ENCODE peak calls at places on chromosomes 16 and 17, in eight cellular contexts. G is GM23248, Q is neural progenitor cell, O is GM23338, I is MM.1S, W is PC-3, X is SK-N-SH, D is HCT116. P is an unnamed sample.
A peak's percentile ranks its signal among the peaks of the same experiment; 100 is the strongest.

GRCh38 chr16:22923491-22923890 is 109.5 kb downstream of the HS3ST2 start:
- DNase-seq in X (no peak), G (no peak), I (no peak), W (no peak), D (no peak), O (no peak), Q (no peak), P (no peak)

GRCh38 chr17:59611503-59611902 is 8.2 kb upstream of the CLTC start:
- DNase-seq in D (no peak), Q (no peak), O (no peak), I (no peak), G (no peak), X (no peak), W (no peak), P (no peak)

GRCh38 chr16:74650966-74651567 is 15.6 kb downstream of the RFWD3 start:
- DNase-seq in O (peak; percentile 53), I (no peak), G (peak; percentile 27), D (peak; percentile 2), Q (peak; percentile 9), W (peak; percentile 17), X (peak; percentile 31), P (peak; percentile 26)

GRCh38 chr17:77548967-77549366 is 408.2 kb downstream of the SEC14L1 start:
- DNase-seq in G (no peak), D (no peak), Q (no peak), I (no peak), X (no peak), W (no peak), O (no peak), P (no peak)

GRCh38 chr17:60171753-60172079 is 21.9 kb downstream of the CA4 start:
- DNase-seq in X (no peak), I (no peak), W (no peak), D (no peak), Q (no peak), G (no peak), O (no peak), P (no peak)

GRCh38 chr16:80327740-80328139 is 213.1 kb upstream of the DYNLRB2 start:
- DNase-seq in X (no peak), O (no peak), D (no peak), W (no peak), Q (no peak), I (no peak), G (no peak), P (no peak)

GRCh38 chr16:2816751-2817495 is at the start of gene PRSS21:
- DNase-seq in D (no peak), I (no peak), X (no peak), O (peak; percentile 68), Q (no peak), G (no peak), W (no peak), P (no peak)

GRCh38 chr16:65781363-65781762 is 585.1 kb upstream of the CDH5 start:
- DNase-seq in W (no peak), G (peak; percentile 8), O (no peak), D (no peak), X (no peak), Q (no peak), I (no peak), P (peak; percentile 30)

GRCh38 chr17:50046179-50046578 is 9.7 kb upstream of the ITGA3 start:
- DNase-seq in W (no peak), X (no peak), Q (no peak), G (no peak), I (no peak), D (no peak), O (no peak), P (no peak)

GRCh38 chr17:50043290-50044148 is 12.4 kb upstream of the ITGA3 start:
- DNase-seq in O (no peak), G (peak; percentile 70), W (peak; percentile 86), D (no peak), Q (no peak), X (no peak), I (no peak), P (no peak)

GRCh38 chr17:50044483-50044882 is 11.4 kb upstream of the ITGA3 start:
- DNase-seq in Q (no peak), D (no peak), X (no peak), O (no peak), G (no peak), I (no peak), W (no peak), P (no peak)

GRCh38 chr17:50046667-50047066 is 9.2 kb upstream of the ITGA3 start:
- DNase-seq in D (no peak), I (no peak), O (no peak), Q (no peak), G (no peak), X (no peak), W (no peak), P (no peak)

DNA sequence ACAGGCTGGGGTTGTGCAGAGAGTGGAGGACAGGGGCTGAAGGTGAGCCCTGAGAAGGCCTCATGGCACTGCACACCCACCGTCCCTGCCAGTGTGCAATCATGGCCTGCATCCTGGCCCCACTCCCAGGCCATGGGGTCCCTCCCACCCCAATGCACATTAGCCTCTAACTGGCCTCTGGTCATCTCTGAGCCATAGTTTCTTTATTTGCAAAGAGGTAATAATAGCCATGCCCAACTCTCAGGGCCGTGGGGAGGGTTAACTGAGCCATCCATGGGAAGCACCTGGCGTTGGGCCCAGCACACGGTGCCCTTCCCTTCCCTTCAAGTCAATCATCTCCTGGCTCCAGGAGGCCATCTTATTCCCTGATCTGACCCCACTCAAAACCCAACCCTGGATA is 10.8 kb upstream of the ITGA3 start:
- DNase-seq in X (no peak), I (no peak), G (no peak), Q (no peak), D (no peak), O (no peak), W (peak; percentile 65), P (no peak)
- H3K4me2 ChIP-seq in X (no peak overlapping the region), I (no peak overlapping the region), G (no peak overlapping the region), Q (no peak overlapping the region), D (no peak overlapping the region), O (no peak overlapping the region), W (no peak overlapping the region), P (no peak overlapping the region)

DNA sequence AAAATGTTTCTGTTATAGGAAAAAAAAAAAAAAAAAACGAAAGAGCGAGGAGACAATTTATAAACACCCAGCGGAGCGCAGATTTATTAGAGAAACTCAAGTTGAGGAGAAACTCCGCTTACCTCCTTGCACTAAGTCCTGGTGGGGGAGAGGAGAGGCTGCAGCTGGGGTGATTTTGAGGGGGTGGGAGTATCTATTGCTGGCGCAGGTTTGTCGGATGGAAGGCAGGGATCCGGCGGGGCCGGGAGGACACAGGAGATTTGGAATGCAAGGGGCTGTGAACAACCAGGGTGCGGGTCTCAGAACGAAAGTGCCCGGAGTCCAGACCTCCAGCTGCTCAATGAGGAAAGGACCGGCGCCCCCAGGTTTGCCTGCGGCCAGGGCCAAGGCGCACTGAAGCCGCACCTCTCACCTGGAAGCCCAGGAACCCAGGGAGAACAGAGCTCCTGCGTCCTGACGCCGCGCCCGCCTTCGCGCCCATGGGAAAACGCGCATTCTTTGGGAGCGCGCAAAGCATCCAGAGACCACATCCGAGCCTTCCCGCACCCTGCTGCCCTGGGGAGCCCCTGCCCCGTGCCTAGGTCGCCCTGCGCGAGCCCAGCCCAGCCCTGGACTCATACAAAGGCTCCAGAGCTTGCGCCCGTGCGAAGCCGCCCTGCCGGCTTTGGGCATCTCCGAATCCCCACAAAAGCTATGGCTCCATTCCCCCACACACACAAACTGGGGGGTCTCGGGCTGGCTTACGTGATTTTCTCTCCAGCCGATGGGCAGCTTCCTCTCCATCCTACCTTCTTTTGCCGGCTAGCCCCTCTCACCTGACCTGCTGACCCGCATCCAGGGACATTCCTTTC is 2.6 kb upstream of the HOXB8 start:
- DNase-seq in Q (no peak), D (no peak), G (peak; percentile 21), W (no peak), I (no peak), X (no peak), O (peak; percentile 58), P (no peak)
- H3K27me3 ChIP-seq in Q (peaks cover 100% of the 10 kb centered on the region), D (no peaks in the 10 kb centered on the region), G (peaks cover 91% of the 10 kb centered on the region), W (peaks cover 60% of the 10 kb centered on the region), I (peaks cover 90% of the 10 kb centered on the region), X (peaks cover 99% of the 10 kb centered on the region), O (peaks cover 100% of the 10 kb centered on the region), P (peaks cover 94% of the 10 kb centered on the region)

DNA sequence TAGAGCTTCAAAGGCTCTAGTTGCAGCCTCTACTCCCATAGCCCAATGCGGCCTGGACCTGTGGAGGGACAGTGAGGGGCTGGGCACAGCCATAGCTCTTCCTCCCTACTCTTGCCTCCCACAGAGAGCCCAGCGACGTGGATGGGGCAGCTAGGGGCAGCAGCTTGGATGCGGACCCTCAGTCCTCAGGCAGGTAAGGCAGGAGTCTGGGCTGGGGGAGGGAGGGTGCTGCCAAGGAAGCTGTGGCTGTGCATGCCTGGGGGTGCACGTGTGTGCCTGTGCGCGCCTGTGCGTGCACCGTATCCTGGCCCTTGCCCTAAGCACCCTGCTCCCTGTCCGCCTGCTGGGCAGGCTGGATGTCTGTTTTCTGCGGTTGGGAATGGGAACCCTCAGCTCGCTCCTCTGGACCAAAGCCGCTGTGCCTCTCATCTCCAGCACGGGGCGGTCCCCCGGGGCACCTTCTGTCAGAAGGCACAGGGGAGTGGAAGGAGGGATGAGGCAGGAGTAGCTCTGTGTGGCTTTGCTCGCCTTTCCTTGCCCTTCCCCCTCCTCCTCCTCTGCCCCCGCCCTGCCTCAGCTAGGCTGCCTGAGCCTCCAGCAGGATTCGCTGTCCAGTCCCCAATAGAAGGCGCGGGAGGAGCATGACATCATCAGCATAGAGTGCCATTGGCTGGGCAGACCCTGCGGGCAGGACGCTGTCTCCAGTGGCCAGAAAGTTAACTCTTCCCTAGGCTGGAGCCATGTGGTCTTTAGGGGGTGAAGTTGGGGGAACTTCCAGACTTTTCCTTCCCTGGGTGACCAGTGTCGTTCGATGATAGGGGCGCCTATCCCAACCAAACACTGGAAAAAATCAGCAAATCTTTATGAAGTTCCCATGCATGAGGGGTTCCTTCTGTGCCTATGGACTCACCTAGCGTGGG is 797 bp downstream of the PRCD start:
- DNase-seq in W (peak; percentile 90), O (peak; percentile 99), D (peak; percentile 93), X (peak; percentile 93), Q (peak; percentile 96), I (peak; percentile 80), G (peak; percentile 98), P (peak; percentile 96)
- TF ChIP-seq EZH2phosphoT487 in W (no peak), O (no peak), D (no peak), X (no peak), Q (no peak), I (no peak), G (no peak), P (no peak)

DNA sequence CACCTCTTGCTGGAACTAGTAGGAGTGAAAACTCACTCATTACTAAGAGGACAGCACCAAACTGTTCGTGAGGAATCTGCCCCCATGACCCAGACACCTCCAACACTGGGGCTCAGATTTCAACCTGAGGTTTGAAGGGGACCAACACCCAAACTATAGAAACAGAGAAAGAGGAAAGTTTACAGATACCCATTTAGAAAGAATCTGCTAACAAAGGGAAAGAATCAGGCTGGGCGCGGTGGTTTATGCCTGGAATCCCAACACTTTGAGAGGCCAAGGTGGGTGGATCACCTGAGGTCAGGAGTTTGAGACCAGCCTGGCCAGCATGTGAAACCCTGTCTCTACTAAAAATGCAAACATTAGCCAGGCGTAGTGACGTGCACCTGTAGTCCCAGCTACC is 3.5 kb upstream of the CSNK1D start:
- DNase-seq in I (no peak), Q (no peak), W (no peak), G (no peak), X (no peak), D (no peak), O (no peak), P (no peak)
- H3K4me2 ChIP-seq in I (no peak overlapping the region), Q (no peak overlapping the region), W (no peak overlapping the region), G (no peak overlapping the region), X (no peak overlapping the region), D (peak overlapping the region; percentile 3), O (no peak overlapping the region), P (no peak overlapping the region)

DNA sequence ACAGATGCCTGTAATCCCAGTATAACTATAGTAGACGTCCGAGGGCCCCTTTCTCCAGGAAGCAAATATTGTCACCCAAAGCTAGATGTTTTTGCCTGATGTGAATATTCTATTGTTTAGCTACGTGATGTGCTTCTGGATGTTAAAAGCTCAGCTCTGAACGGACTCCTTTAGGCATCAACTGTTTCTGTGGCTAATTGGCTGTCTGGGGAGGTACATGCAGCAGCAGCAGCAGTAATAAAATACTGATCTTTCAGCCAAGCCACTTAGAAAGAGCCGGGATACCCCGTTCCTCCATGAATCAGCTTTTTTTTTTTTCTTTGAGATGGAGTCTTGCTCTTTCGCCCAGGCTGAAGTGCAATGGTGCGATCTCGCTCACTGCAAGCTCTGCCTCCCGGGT is 43.0 kb downstream of the TRARG1 start:
- DNase-seq in X (no peak), W (no peak), D (no peak), Q (no peak), I (no peak), G (no peak), O (no peak), P (no peak)
- H3K27me3 ChIP-seq in X (peaks cover 6% of the 10 kb centered on the region), W (no peaks in the 10 kb centered on the region), D (no peaks in the 10 kb centered on the region), Q (no peaks in the 10 kb centered on the region), I (peaks cover 90% of the 10 kb centered on the region), G (no peaks in the 10 kb centered on the region), O (no peaks in the 10 kb centered on the region), P (no peaks in the 10 kb centered on the region)

P was measured in hepatocyte.